ENCODE peak calls at places on chromosomes 1 and 21, in eight cellular contexts. U is spleen, K is A549, V is colonic mucosa, T is upper lobe of right lung, G is sigmoid colon, Y is left ventricle myocardium inferior, O is IMR-90. Z is an unnamed sample.

GRCh38 chr1:12528021-12528852 is 89.8 kb downstream of the DHRS3 start:
- DNase-seq in U (peak), K (peak), V (peak), T (peak), G (peak), Y (peak), O (peak), Z (peak)

GRCh38 chr21:35284199-35284598 is 235.1 kb upstream of the RUNX1 start:
- DNase-seq in U (no peak), K (no peak), V (no peak), T (no peak), G (no peak), Y (peak), O (no peak), Z (no peak)

GRCh38 chr1:3353901-3354300 is 100.6 kb upstream of the ARHGEF16 start:
- DNase-seq in U (no peak), K (no peak), V (peak), T (no peak), G (no peak), Y (no peak), O (no peak), Z (no peak)

GRCh38 chr1:47031059-47031458 is 7.6 kb downstream of the CYP4X1 start:
- DNase-seq in U (no peak), K (no peak), V (peak), T (no peak), G (no peak), Y (no peak), O (no peak), Z (no peak)

GRCh38 chr1:18560692-18561091 is 70.0 kb upstream of the PAX7 start:
- DNase-seq in U (no peak), K (peak), V (no peak), T (no peak), G (no peak), Y (no peak), O (no peak), Z (no peak)

GRCh38 chr1:52139817-52140540 is 1.9 kb upstream of the ZFYVE9 start:
- DNase-seq in U (no peak), K (no peak), V (no peak), T (no peak), G (no peak), Y (no peak), O (peak), Z (no peak)

GRCh38 chr1:180842052-180842451 is 70.6 kb upstream of the KIAA1614 start:
- DNase-seq in U (no peak), K (no peak), V (no peak), T (no peak), G (no peak), Y (no peak), O (peak), Z (no peak)

GRCh38 chr1:182299728-182300581 is 91.6 kb downstream of the GLUL start:
- DNase-seq in U (peak), K (no peak), V (peak), T (peak), G (peak), Y (peak), O (no peak), Z (peak)

GRCh38 chr1:231310391-231310934 is 27.2 kb downstream of the EXOC8 start:
- DNase-seq in U (no peak), K (no peak), V (no peak), T (no peak), G (no peak), Y (no peak), O (no peak), Z (no peak)

GRCh38 chr1:10714337-10715114 is 81.9 kb downstream of the CASZ1 start:
- DNase-seq in U (no peak), K (no peak), V (no peak), T (peak), G (no peak), Y (peak), O (no peak), Z (peak)

GRCh38 chr1:243849089-243850012 is 692 bp downstream of the AKT3 start:
- DNase-seq in U (peak), K (peak), V (peak), T (peak), G (peak), Y (peak), O (peak), Z (peak)

GRCh38 chr1:184866991-184867788 is 107.1 kb downstream of the NIBAN1 start:
- DNase-seq in U (no peak), K (no peak), V (no peak), T (no peak), G (no peak), Y (no peak), O (peak), Z (no peak)

DNA sequence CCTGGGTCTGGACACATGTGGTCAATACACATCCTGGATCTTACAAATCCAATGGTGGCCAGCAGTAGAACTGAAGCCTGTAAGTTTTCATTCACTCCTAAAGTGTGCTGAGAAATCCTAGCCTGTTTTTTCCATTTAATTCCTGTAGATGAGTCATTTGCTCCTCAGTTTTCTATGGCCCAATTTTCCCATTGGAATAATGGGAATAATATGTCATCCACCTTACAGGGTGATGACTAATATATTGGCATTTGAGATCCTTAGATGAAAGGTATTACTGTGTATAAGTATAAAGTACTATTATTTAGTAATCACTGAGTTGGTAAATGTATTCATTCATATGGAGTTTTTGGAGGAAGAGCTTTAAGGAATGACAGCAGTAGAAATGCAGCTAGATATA is 89.7 kb upstream of the ADAR start:
- DNase-seq in U (no peak), K (no peak), V (no peak), T (no peak), G (no peak), Y (no peak), O (no peak), Z (no peak)
- H3K27ac ChIP-seq in U (no peak), K (no peak), V (no peak), T (no peak), G (no peak), Y (no peak), O (no peak), Z (no peak)

GRCh38 chr1:67169932-67170331 is 3.7 kb downstream of the IL23R start:
- DNase-seq in U (no peak), K (no peak), V (no peak), T (no peak), G (no peak), Y (no peak), O (no peak), Z (no peak)

GRCh38 chr1:67171978-67172377 is 5.7 kb downstream of the IL23R start:
- DNase-seq in U (no peak), K (no peak), V (no peak), T (no peak), G (no peak), Y (no peak), O (no peak), Z (no peak)

GRCh38 chr1:67169496-67169895 is 3.2 kb downstream of the IL23R start:
- DNase-seq in U (no peak), K (no peak), V (no peak), T (no peak), G (no peak), Y (no peak), O (no peak), Z (no peak)

GRCh38 chr1:67170751-67171573 is 4.7 kb downstream of the IL23R start:
- DNase-seq in U (no peak), K (no peak), V (no peak), T (no peak), G (no peak), Y (no peak), O (no peak), Z (no peak)

DNA sequence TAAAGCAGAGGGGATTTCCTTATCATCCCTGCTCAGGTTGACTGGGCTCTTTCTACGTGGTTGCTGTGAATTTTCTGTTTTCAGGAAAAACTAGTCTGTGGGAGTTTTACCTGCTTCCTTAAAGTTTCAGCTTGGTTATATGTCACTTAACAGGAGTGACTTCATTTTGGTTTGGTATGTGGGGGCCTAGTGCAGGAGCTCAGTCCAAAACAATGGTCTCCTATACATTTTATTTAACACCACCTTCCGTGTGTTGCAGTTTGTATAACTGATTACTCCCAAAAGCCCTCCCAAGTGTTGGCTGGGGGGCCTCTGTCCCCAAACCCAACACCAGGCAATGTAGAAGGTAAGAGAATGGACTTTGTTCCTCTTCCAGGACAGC is 5.3 kb downstream of the IL23R start:
- DNase-seq in U (no peak), K (no peak), V (no peak), T (no peak), G (no peak), Y (no peak), O (no peak), Z (no peak)
- H3K4me3 ChIP-seq in U (no peak), K (no peak), V (no peak), T (no peak), G (no peak), Y (no peak), O (no peak), Z (no peak)

GRCh38 chr1:153773004-153773921 is 1.9 kb upstream of the SLC27A3 start:
- DNase-seq in U (peak), K (no peak), V (no peak), T (no peak), G (no peak), Y (no peak), O (no peak), Z (no peak)
- H3K27ac ChIP-seq in U (peak), K (no peak), V (peak), T (peak), G (peak), Y (peak), O (no peak), Z (peak)

GRCh38 chr1:29708818-29709710 is 472.7 kb downstream of the PTPRU start:
- DNase-seq in U (no peak), K (peak), V (no peak), T (peak), G (no peak), Y (no peak), O (peak), Z (no peak)

GRCh38 chr1:29704430-29704829 is 468.1 kb downstream of the PTPRU start:
- DNase-seq in U (no peak), K (no peak), V (no peak), T (peak), G (no peak), Y (no peak), O (no peak), Z (no peak)

GRCh38 chr1:29708381-29708780 is 472.1 kb downstream of the PTPRU start:
- DNase-seq in U (no peak), K (no peak), V (no peak), T (peak), G (no peak), Y (no peak), O (peak), Z (no peak)

GRCh38 chr1:29707796-29708195 is 471.5 kb downstream of the PTPRU start:
- DNase-seq in U (no peak), K (no peak), V (no peak), T (peak), G (no peak), Y (no peak), O (no peak), Z (no peak)

GRCh38 chr1:29706936-29707335 is 470.6 kb downstream of the PTPRU start:
- DNase-seq in U (no peak), K (peak), V (no peak), T (peak), G (no peak), Y (no peak), O (peak), Z (no peak)
- H3K4me3 ChIP-seq in U (no peak), K (no peak), V (no peak), T (no peak), G (no peak), Y (no peak), O (no peak), Z (no peak)

GRCh38 chr1:33426906-33427305 is 4.0 kb downstream of the PHC2 start:
- DNase-seq in U (no peak), K (no peak), V (no peak), T (no peak), G (no peak), Y (no peak), O (no peak), Z (no peak)

GRCh38 chr1:33428661-33429060 is 2.2 kb downstream of the PHC2 start:
- DNase-seq in U (no peak), K (no peak), V (no peak), T (no peak), G (no peak), Y (no peak), O (no peak), Z (no peak)

GRCh38 chr1:33430751-33431593 is at the start of gene PHC2:
- DNase-seq in U (peak), K (peak), V (peak), T (peak), G (peak), Y (peak), O (peak), Z (peak)

GRCh38 chr1:33429332-33429731 is 1.6 kb downstream of the PHC2 start:
- DNase-seq in U (no peak), K (no peak), V (no peak), T (no peak), G (no peak), Y (no peak), O (no peak), Z (no peak)

DNA sequence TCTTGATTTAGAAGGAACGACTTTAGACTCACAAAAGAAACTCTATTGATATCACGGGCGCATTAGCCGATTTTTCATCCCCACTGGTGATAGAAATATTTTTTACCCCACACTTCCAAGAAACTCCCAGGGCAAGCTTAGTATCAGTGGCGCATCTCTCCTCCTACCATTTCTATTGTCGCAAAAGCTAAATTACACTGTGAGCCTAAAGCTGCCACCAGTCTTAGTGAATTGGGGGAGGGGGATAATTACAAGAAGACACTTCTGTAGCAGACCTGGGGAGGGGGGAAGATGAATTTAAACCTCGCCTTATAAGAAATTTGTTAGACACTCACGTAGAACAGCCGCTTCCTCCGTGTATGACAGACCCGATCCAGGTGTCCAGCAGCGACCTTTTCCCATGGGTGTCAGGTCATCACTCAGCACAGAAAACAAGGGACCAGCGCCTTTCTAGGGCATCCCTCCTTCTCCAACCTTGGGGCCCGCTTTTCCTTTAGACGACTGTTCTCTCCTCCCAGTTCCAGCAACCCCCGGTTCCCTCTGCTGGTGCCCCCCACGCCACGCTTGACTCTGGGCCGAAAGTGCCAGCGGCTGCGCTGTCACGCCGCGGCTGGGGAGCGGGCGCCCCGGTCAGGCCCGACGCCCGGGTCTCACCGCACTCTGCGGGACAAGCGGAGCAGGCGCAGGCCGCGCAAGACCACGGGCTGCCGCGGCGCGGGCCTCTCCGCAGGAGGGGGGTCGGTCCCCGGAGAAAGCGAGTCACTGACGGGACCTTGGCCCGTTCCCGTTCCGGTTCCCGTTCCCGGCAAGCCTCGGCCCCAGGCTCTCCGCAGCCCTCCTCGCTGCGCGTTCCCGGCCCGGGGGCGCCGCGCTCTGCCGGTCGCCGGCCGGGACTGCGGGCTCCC is 797 bp downstream of the PHC2 start:
- DNase-seq in U (peak), K (peak), V (no peak), T (no peak), G (peak), Y (peak), O (no peak), Z (peak)
- H3K27ac ChIP-seq in U (peak), K (peak), V (no peak), T (peak), G (peak), Y (peak), O (peak), Z (peak)

GRCh38 chr1:246709845-246710244 is 14.4 kb upstream of the SCCPDH start:
- DNase-seq in U (no peak), K (no peak), V (peak), T (no peak), G (no peak), Y (no peak), O (no peak), Z (no peak)
- H3K4me3 ChIP-seq in U (no peak), K (no peak), V (no peak), T (no peak), G (no peak), Y (no peak), O (no peak), Z (no peak)

DNA sequence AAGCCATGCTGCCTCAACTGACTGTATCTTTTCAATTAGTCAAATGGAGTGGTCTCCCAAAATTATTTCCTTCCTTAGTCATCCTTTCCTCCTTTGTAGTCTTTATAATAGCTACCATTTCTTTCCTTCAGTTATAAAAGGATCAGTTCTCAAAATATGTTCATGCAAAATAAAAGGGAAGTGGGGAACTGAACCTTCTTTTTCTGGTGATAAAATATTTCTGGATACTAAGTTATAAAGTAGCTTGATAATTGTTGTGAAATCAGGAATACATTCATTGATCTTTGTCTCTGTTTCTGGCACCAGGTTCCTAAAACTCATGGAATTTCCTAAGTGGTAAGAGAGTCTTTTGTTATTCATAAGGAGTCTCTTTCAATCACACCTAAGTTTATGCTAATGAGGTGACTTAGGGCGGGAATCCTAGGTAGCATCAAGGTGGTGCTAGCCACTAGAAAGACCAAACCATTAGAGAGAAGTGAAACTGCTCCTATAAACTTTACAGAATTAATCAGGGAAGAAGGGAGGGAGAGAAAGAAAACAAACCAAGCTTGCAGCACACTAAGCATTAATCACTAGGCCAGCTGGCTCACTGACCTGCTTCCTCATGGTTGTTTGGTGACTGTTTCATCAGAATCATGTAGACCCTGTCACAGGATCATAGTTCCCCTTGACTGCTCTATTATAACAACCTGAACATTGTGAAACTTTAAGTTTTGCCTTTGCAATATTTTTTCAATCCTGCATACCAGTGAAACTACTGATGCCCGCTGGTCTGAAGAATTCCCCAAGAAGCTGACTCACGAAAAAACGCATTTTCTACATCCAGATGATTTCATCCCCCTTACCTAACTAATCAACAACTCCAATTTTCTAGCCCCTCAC is 161.6 kb upstream of the PTBP2 start:
- DNase-seq in U (no peak), K (no peak), V (no peak), T (no peak), G (peak), Y (peak), O (peak), Z (peak)
- H3K27ac ChIP-seq in U (no peak), K (no peak), V (no peak), T (no peak), G (peak), Y (peak), O (peak), Z (no peak)

Z was measured in lower lobe of right lung.